ENCODE peak calls at places on chromosomes 12 and 14, in seven cellular contexts. D is tibial nerve, S is sigmoid colon, A is thyroid gland, C is Peyer's patch, K is adrenal gland, I is testis. W is an unnamed sample. For H3K4me1, the result is how much of the 10 kb centered on the place peaks cover.

GRCh38 chr12:53579545-53579955 is 46.6 kb downstream of the ATF7 start:
- DNase-seq in A (no peak), K (no peak), I (no peak), D (no peak), S (no peak), C (peak), W (no peak)

GRCh38 chr12:100741084-100741711 is 53.4 kb upstream of the ANO4 start:
- DNase-seq in A (no peak), I (no peak), K (peak), S (no peak), D (no peak), C (peak), W (no peak)

GRCh38 chr14:25411933-25412757 is 362.2 kb upstream of the STXBP6 start:
- DNase-seq in A (no peak), D (no peak), S (peak), K (no peak), C (no peak), I (peak), W (no peak)

GRCh38 chr14:89041245-89041585 is 216.8 kb downstream of the TTC8 start:
- DNase-seq in S (no peak), K (no peak), D (no peak), C (peak), I (peak), A (peak), W (no peak)

GRCh38 chr14:103576371-103577024 is 13.7 kb downstream of the COA8 start:
- DNase-seq in I (peak), A (peak), C (peak), S (peak), D (peak), K (peak), W (peak)

GRCh38 chr12:51549637-51550036 is 41.4 kb upstream of the SCN8A start:
- DNase-seq in K (no peak), A (no peak), C (no peak), I (no peak), S (no peak), D (no peak), W (no peak)

GRCh38 chr12:5480218-5480952 is 48.5 kb downstream of the NTF3 start:
- DNase-seq in A (no peak), D (no peak), K (no peak), I (no peak), C (no peak), S (no peak), W (no peak)

GRCh38 chr12:88472775-88473174 is 107.5 kb downstream of the KITLG start:
- DNase-seq in C (no peak), D (no peak), A (no peak), I (no peak), K (no peak), S (no peak), W (no peak)

GRCh38 chr12:93783827-93784226 is 106.7 kb downstream of the CRADD start:
- DNase-seq in K (no peak), S (no peak), C (no peak), I (no peak), D (no peak), A (no peak), W (no peak)

GRCh38 chr12:65335021-65335714 is 56.7 kb downstream of the MSRB3 start:
- DNase-seq in K (no peak), I (no peak), D (no peak), A (peak), S (peak), C (no peak), W (peak)

GRCh38 chr12:32305163-32305562 is 94.2 kb upstream of the FGD4 start:
- DNase-seq in D (no peak), I (no peak), S (no peak), C (no peak), A (no peak), K (no peak), W (no peak)

GRCh38 chr12:67040861-67041137 is 228.4 kb upstream of the CAND1 start:
- DNase-seq in K (no peak), D (no peak), C (no peak), A (no peak), S (no peak), I (no peak), W (no peak)

DNA sequence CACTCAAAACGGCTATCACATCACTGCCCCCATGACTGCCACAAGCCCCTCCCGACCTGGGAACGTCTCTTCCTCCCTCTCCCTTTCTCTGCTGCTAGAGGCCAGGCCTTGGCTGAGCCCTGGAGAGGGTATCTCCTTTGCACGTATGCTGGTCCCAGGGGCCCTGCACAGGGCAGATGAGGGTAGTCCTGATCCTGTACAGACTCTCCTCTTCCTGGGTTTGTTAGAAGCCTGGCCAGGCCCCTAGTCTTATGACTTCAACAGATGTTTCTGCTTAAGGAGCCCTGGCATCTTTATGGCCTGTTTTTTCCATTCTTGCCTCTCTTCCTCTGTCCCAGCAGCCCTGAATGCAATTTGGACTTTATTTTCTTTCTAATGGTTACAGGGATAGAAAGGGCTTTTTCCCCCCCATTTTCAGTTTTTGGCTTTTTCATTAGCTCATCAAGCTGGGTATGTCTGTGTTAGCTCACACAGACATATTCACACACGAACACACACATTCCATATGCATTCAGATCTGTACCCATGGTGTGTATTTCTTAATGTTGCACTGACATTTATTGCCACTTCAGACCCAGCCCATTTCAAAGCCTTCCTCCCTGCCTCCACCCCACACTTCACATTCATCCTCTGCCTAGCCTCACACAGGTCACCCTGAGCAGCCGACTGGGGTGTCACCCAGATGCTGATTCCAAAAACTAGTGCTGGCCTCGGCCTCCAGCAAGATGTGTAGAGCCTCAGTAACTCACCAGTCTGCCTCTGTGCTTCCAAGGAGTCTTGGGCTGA is 203.2 kb downstream of the ZFP36L1 start:
- DNase-seq in I (peak), S (peak), K (no peak), D (no peak), A (no peak), C (peak), W (peak)
- H3K4me1 ChIP-seq in I (under half), S (half or more), K (under half), D (under half), A (half or more), C (under half), W (under half)

DNA sequence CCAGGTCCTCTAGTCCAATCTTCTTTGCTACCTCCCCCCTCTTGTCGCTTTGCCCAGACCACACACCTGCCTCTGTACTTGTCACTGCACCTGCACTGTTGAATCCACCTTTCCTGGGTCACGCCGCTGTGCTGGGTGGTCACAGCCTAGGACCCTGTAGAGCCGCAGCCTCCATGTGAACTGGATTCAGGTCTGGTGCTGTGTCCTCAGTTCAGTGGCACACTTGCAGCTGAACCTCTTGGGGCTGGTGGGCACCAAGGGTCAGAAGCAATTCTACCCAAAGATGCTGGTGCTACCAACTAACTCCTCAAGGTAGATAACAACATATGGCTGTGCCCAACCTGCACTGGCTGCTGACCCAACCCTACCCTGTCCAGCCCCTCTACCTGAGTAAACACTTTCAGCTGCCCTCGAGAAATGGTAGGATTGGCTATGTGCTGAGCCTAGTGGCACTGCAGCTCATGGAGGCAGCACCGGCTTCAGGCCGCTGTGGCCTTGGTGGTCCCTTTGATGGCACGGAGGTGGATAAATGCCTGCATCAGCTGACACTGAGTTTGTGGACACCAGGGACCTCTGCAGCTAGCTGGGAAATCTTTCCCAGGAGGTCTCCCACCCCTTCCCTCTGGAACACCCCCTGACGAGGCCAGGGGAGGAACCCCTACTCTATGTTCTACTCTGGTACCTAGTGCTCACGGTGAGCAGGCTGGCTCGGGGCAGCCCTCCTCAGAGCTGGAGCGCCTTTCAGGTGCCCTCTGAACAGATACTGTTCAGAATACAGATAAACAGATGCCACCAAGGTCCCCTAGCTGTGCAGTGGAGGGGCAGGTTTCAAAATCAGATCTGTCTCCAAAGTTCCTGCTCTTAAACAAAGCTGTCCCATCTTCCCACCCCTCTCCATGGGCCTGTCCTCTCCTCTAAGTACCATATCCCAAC is 14.3 kb downstream of the AGAP2 start:
- DNase-seq in I (no peak), D (no peak), A (no peak), K (peak), C (peak), S (no peak), W (no peak)
- TF ChIP-seq POLR2A in I (no peak), D (no peak), A (no peak), K (no peak), C (no peak), S (no peak), W (no peak)

GRCh38 chr14:92039073-92039719 is 663 bp downstream of the TRIP11 start:
- DNase-seq in A (peak), D (no peak), S (no peak), I (peak), C (no peak), K (no peak), W (no peak)

GRCh38 chr14:92037989-92038388 is 1.9 kb downstream of the TRIP11 start:
- DNase-seq in A (no peak), D (no peak), K (no peak), C (no peak), I (no peak), S (no peak), W (no peak)

GRCh38 chr14:92039720-92040430 is at the start of gene TRIP11:
- DNase-seq in I (peak), S (peak), A (peak), C (peak), K (peak), D (peak), W (peak)

GRCh38 chr14:92040431-92041040 is 677 bp upstream of the TRIP11 start:
- DNase-seq in A (no peak), S (no peak), I (no peak), C (no peak), D (no peak), K (no peak), W (no peak)

DNA sequence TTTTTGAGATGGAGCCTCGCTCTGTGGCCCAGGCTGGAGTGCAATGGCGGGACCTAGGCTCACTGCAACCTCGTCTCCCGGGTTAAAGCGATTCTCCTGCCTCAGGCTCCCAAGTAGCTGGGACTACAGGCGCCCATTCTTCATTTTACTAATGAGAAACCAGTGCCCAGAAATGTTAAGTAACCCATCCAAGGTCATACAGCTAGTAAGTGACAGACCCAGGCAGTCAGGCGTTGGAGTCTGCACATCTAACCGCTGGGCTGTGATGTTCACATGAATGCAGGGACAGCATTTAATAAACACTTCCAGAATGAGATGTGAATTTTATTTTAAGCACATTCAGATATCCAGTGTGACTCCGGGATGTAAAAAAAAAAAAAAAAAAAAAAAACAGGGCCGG is 1.3 kb upstream of the TRIP11 start:
- DNase-seq in D (no peak), A (no peak), K (no peak), S (no peak), C (no peak), I (no peak), W (no peak)
- H3K4me3 ChIP-seq in D (peak), A (no peak), K (no peak), S (no peak), C (peak), I (no peak), W (peak)

GRCh38 chr12:50525422-50525821 is 20.6 kb downstream of the DIP2B start:
- DNase-seq in K (no peak), I (no peak), A (no peak), S (no peak), C (no peak), D (no peak), W (no peak)
- H3K4me1 ChIP-seq in K (under half), I (under half), A (under half), S (under half), C (under half), D (under half), W (under half)

GRCh38 chr12:105235299-105235746 is 651 bp downstream of the APPL2 start:
- DNase-seq in K (no peak), C (no peak), S (no peak), D (no peak), I (no peak), A (no peak), W (no peak)
- TF ChIP-seq POLR2A in K (no peak), C (peak), S (no peak), D (no peak), I (no peak), A (no peak), W (no peak)

W was measured in ovary.